ENCODE peak calls at places on chromosomes 1 and 21, in eight cellular contexts. M is B cell, N is GM12864, G is mucosa of descending colon, J is MM.1S, A is AG04450, K is psoas muscle, R is endothelial cell. Y is an unnamed sample.

GRCh38 chr1:52056937-52057231 is 789 bp downstream of the BTF3L4 start:
- DNase-seq in N (no peak), R (no peak), G (no peak), A (no peak), K (no peak), M (no peak), J (no peak), Y (no peak)

GRCh38 chr1:204286841-204287387 is 72.8 kb downstream of the PLEKHA6 start:
- DNase-seq in R (no peak), M (peak; percentile 69), N (no peak), K (no peak), G (no peak), A (no peak), J (peak; percentile 92), Y (no peak)

GRCh38 chr21:43190544-43191340 is 21.9 kb downstream of the CRYAA start:
- DNase-seq in K (peak; percentile 30), N (no peak), A (no peak), M (no peak), J (no peak), G (peak; percentile 15), R (no peak), Y (no peak)

GRCh38 chr1:87963566-87963965 is 634.9 kb downstream of the LMO4 start:
- DNase-seq in M (no peak), A (no peak), N (no peak), G (no peak), J (no peak), R (no peak), K (no peak), Y (no peak)

GRCh38 chr1:196070940-196071339 is 537.3 kb downstream of the KCNT2 start:
- DNase-seq in A (no peak), J (no peak), G (no peak), R (no peak), N (no peak), M (no peak), K (no peak), Y (no peak)

GRCh38 chr1:182676321-182676720 is 8.1 kb downstream of the RGS8 start:
- DNase-seq in K (no peak), G (no peak), R (no peak), M (no peak), N (no peak), J (no peak), A (no peak), Y (no peak)

GRCh38 chr1:3731951-3732746 is 20.1 kb upstream of the CCDC27 start:
- DNase-seq in M (no peak), G (no peak), K (peak; percentile 39), N (no peak), A (no peak), R (no peak), J (no peak), Y (no peak)

GRCh38 chr1:210373878-210374599 is 45.3 kb downstream of the HHAT start:
- DNase-seq in R (peak; percentile 82), G (peak; percentile 27), N (peak; percentile 82), K (no peak), J (peak; percentile 86), M (peak; percentile 37), A (peak; percentile 83), Y (no peak)

GRCh38 chr1:228747536-228747935 is 12.3 kb downstream of the RHOU start:
- DNase-seq in A (no peak), R (no peak), K (no peak), M (no peak), J (no peak), G (no peak), N (no peak), Y (no peak)

GRCh38 chr1:11681071-11681771 is at the start of gene MAD2L2:
- DNase-seq in N (peak; percentile 35), M (peak; percentile 96), K (peak; percentile 94), A (peak; percentile 32), J (peak; percentile 86), R (peak; percentile 77), G (peak; percentile 90), Y (no peak)

GRCh38 chr1:54798769-54799641 is 2.1 kb downstream of the TTC22 start:
- DNase-seq in J (no peak), G (peak; percentile 67), K (peak; percentile 38), R (no peak), N (peak; percentile 49), M (no peak), A (no peak), Y (peak; percentile 55)

DNA sequence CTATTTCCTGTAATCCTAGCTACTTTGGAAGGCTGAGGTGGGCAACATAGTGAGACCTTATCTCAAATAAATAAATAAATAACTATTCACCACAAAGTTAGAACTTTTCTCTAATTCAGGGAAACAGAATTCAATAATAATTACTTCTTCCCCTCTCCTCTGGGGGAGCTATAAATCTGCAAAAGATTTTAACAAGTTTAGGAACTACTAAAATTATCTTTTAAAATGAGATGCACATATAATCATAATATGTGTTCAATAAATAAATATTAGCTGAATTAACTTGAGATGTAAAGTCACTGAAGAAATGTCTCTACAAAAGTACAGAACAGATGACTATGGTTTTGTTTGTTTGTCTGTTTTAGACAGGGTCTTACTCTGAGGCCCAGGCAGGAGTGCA is 14.1 kb downstream of the WDR47 start:
- DNase-seq in G (no peak), N (no peak), K (no peak), M (no peak), A (no peak), R (no peak), J (no peak), Y (no peak)
- TF ChIP-seq CTCF in G (no peak), N (peak; percentile 20), K (no peak), M (peak; percentile 50), A (no peak), R (no peak), J (no peak), Y (peak; percentile 66)

DNA sequence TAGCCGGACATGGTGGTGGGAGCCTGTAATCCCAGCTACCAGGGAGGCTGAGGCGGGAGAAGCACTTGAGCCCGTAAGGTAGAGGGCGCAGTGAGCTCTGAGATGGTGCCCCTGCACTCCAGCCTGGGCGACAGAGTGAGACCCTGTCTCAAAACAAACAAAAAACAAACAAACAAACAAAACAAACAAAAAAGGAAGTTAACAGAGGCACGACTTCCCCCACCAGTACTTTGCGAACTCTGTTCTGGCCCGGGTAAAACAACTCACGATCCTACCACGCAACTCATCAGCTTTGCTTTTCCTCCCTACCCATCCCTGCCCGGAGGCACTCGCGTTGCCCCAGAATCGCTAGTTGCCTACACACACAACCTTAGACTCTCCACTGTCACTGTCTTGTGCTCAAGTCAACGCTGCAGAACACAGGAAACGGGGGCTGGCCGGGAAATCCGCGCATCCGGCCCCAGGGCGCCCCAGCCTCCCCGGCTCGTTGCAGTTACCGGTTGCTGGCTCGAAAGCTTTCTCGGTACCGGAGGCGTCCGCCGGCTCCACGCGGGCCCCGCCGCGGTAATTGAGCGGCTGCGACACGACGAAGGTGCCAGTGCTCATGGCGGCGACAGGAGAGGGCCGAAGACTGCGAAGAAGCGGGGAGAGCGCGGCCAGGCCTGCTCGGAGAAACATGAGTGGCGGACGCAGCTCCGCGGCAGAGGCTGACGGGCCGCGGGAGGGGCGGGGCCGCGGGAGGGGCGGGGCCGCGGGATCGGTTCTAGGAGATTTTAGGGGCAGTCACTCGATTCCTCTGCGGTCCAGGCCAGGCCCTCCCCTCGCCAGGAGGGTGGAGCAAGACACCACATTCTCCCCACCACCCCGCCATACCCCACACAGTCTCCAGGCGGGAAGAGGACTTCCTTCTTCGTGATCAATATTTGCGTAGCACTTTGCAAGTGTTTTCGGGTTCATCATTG is at the start of gene ALDH9A1:
- DNase-seq in A (peak; percentile 55), J (peak; percentile 91), G (peak; percentile 92), N (peak; percentile 57), R (peak; percentile 92), K (peak; percentile 94), M (peak; percentile 88), Y (peak; percentile 92)
- TF ChIP-seq CTCF in A (peak; percentile 42), J (peak; percentile 51), G (no peak), N (peak; percentile 36), R (no peak), K (peak; percentile 33), M (peak; percentile 24), Y (peak; percentile 77)

GRCh38 chr1:1683104-1683905 is 9.3 kb downstream of the SLC35E2B start:
- DNase-seq in J (no peak), N (no peak), K (peak; percentile 44), A (no peak), G (no peak), M (no peak), R (no peak), Y (peak; percentile 73)

GRCh38 chr1:1680912-1681273 is 11.7 kb downstream of the SLC35E2B start:
- DNase-seq in J (no peak), N (no peak), A (no peak), K (peak; percentile 23), R (no peak), M (no peak), G (no peak), Y (peak; percentile 54)

GRCh38 chr1:1677718-1678580 is 14.6 kb downstream of the SLC35E2B start:
- DNase-seq in K (no peak), A (no peak), M (peak; percentile 78), R (peak; percentile 63), N (peak; percentile 85), G (peak; percentile 54), J (peak; percentile 54), Y (peak; percentile 79)

GRCh38 chr1:1680031-1680911 is 12.3 kb downstream of the SLC35E2B start:
- DNase-seq in A (no peak), N (no peak), K (peak; percentile 50), G (no peak), M (no peak), R (no peak), J (no peak), Y (peak; percentile 88)

DNA sequence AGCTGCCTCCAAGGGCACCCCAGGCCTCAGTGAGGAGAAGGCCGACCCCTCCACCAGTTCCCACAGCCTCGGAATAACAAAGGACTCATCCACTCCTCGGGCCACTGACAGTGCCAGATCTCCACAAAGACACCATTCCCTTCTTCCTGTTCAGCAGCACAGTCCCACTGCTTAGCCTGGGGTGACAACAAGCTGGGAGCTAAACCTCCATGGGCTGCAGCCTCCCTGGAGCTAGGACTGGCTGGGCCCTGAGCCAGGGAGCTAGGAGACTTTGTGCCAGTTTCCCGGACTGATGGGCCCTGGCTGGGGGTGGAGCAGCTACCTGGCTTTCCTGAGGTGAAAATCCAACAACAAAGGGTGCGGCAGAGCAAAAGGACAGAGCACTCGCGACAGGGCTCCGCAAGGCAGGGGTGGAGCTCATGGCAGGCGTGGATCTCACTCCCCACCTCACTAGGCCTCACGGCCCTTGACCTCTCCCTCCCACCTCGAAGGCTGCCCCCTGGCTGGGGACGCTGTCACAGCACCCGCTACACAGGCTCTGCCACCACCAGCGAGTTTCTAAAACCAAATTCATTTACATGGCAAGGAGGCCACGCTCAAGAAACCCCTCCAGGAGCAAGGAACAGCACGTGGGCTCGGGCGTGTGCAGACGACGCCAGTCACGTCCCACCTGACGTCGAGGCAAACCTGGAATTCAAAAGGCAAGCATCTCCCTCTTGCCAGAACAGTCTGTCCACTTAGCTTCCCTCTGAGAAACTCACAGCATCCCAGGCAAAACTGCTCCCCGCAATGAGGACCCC is 13.8 kb downstream of the SLC35E2B start:
- DNase-seq in R (peak; percentile 73), A (no peak), K (peak; percentile 34), M (peak; percentile 68), N (peak; percentile 40), J (peak; percentile 86), G (peak; percentile 89), Y (peak; percentile 63)
- TF ChIP-seq CTCF in R (peak; percentile 39), A (peak; percentile 28), K (no peak), M (peak; percentile 59), N (peak; percentile 78), J (peak; percentile 88), G (no peak), Y (peak; percentile 25)

DNA sequence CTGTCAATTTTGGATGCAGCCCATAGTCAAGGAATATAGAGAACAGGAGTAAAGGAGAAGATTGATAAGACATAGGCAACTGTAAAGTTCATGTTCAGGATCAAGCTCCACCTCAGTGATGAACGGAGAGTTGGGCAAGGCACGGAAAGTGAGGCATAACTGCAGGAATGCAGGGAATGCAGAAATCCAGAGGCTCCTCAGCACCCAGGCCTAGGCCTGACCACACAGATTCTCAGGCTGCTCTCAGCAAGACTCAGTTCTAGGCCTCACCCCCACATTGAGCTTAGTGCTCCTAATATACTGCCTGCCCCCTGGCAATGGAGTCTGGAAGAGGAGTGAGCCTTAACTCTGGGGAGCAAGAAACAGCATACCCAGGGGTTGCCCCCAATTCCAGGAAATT is 36.3 kb upstream of the S1PR1 start:
- DNase-seq in M (no peak), A (peak; percentile 82), G (no peak), J (no peak), K (no peak), N (no peak), R (no peak), Y (no peak)
- TF ChIP-seq CTCF in M (no peak), A (no peak), G (no peak), J (no peak), K (no peak), N (no peak), R (no peak), Y (no peak)